ENCODE peak calls at places on chromosomes 11 and 22, in six cellular contexts. W is fibroblast of lung, L is colonic mucosa, U is nucleus accumbens, Z is T-helper 1 cell, R is astrocyte of the spinal cord. B is an unnamed sample.

GRCh38 chr11:65437436-65438227 is 15.0 kb downstream of the NEAT1 start:
- DNase-seq in W (no peak), L (no peak), U (no peak), Z (no peak), R (peak; percentile 41), B (peak; percentile 38)

GRCh38 chr11:117199061-117199915 is at the start of gene TAGLN:
- DNase-seq in W (peak; percentile 97), L (peak; percentile 55), U (no peak), Z (no peak), R (peak; percentile 97), B (peak; percentile 37)

GRCh38 chr11:46102843-46103242 is 18.4 kb downstream of the PHF21A start:
- DNase-seq in W (no peak), L (no peak), U (no peak), Z (no peak), R (no peak), B (no peak)

GRCh38 chr11:78638704-78639380 is 64.2 kb upstream of the NARS2 start:
- DNase-seq in W (no peak), L (no peak), U (no peak), Z (no peak), R (no peak), B (no peak)

GRCh38 chr11:90646266-90646665 is 423.4 kb upstream of the CHORDC1 start:
- DNase-seq in W (no peak), L (no peak), U (no peak), Z (no peak), R (no peak), B (no peak)

GRCh38 chr22:28105396-28105795 is 186.3 kb upstream of the PITPNB start:
- DNase-seq in W (no peak), L (no peak), U (no peak), Z (no peak), R (no peak), B (no peak)

GRCh38 chr22:32444068-32444467 is 20.2 kb downstream of the BPIFC start:
- DNase-seq in W (no peak), L (no peak), U (no peak), Z (no peak), R (no peak), B (peak; percentile 5)

GRCh38 chr11:102085864-102086551 is 24.2 kb upstream of the YAP1 start:
- DNase-seq in W (peak; percentile 38), L (no peak), U (no peak), Z (no peak), R (peak; percentile 38), B (no peak)

GRCh38 chr11:64869571-64870175 is 8.7 kb downstream of the EHD1 start:
- DNase-seq in W (no peak), L (no peak), U (no peak), Z (no peak), R (no peak), B (no peak)

GRCh38 chr22:27445876-27446275 is 355.7 kb downstream of the MN1 start:
- DNase-seq in W (no peak), L (no peak), U (no peak), Z (no peak), R (peak; percentile 29), B (no peak)

GRCh38 chr11:44611088-44611487 is 45.6 kb downstream of the CD82 start:
- DNase-seq in W (no peak), L (no peak), U (no peak), Z (no peak), R (no peak), B (no peak)

GRCh38 chr11:45089251-45089650 is 57.2 kb upstream of the PRDM11 start:
- DNase-seq in W (peak; percentile 99), L (peak; percentile 52), U (no peak), Z (no peak), R (peak; percentile 84), B (peak; percentile 14)

GRCh38 chr11:64926689-64927088 is 2.2 kb downstream of the PPP2R5B start:
- DNase-seq in W (no peak), L (no peak), U (no peak), Z (no peak), R (no peak), B (no peak)

GRCh38 chr22:27754247-27754887 is 47.2 kb downstream of the MN1 start:
- DNase-seq in W (peak; percentile 70), L (no peak), U (no peak), Z (no peak), R (peak; percentile 26), B (no peak)

GRCh38 chr11:80083561-80083960 is 642.7 kb upstream of the TENM4 start:
- DNase-seq in W (peak; percentile 8), L (no peak), U (no peak), Z (no peak), R (no peak), B (no peak)

GRCh38 chr11:287821-288327 is 1.1 kb upstream of the PGGHG start:
- DNase-seq in W (no peak), L (no peak), U (no peak), Z (no peak), R (no peak), B (no peak)

GRCh38 chr11:1652778-1653540 is 23.4 kb downstream of the KRTAP5-5 start:
- DNase-seq in W (peak; percentile 22), L (peak; percentile 78), U (peak; percentile 45), Z (peak; percentile 72), R (peak; percentile 42), B (peak; percentile 44)

GRCh38 chr11:66277475-66278391 is at the start of gene CNIH2:
- DNase-seq in W (no peak), L (no peak), U (no peak), Z (peak; percentile 65), R (no peak), B (no peak)

GRCh38 chr22:35510481-35510934 is 30.1 kb upstream of the RASD2 start:
- DNase-seq in W (peak; percentile 30), L (no peak), U (no peak), Z (no peak), R (no peak), B (no peak)

GRCh38 chr11:776459-777287 is 614 bp downstream of the GATD1 start:
- DNase-seq in W (no peak), L (no peak), U (no peak), Z (no peak), R (no peak), B (peak; percentile 26)

GRCh38 chr11:13384837-13385417 is 78.1 kb downstream of the BTBD10 start:
- DNase-seq in W (peak; percentile 49), L (peak; percentile 36), U (no peak), Z (no peak), R (peak; percentile 55), B (peak; percentile 65)